ENCODE peak calls at places on chromosomes 11 and 22, in five cellular contexts. L is neural progenitor cell, N is spleen, Q is endodermal cell, J is cardiac muscle cell. X is an unnamed sample. For H3K4me1, the result is how much of the 10 kb centered on the place peaks cover.

GRCh38 chr11:38315151-38315550 is 1717.1 kb upstream of the RAG2 start:
- DNase-seq in L (no peak), N (no peak), Q (no peak), J (no peak), X (no peak)

GRCh38 chr11:44818110-44818509 is 91.3 kb downstream of the TSPAN18 start:
- DNase-seq in L (no peak), N (peak), Q (no peak), J (no peak), X (no peak)

GRCh38 chr11:119567667-119568582 is 145.0 kb upstream of the THY1 start:
- DNase-seq in L (no peak), N (no peak), Q (peak), J (peak), X (no peak)

GRCh38 chr22:30277547-30278344 is 11.1 kb upstream of the OSM start:
- DNase-seq in L (peak), N (no peak), Q (no peak), J (peak), X (no peak)

GRCh38 chr11:489610-490185 is 17.3 kb downstream of the RNH1 start:
- DNase-seq in L (no peak), N (no peak), Q (no peak), J (no peak), X (peak)

GRCh38 chr22:30453731-30454510 is 17.9 kb downstream of the SEC14L3 start:
- DNase-seq in L (peak), N (no peak), Q (peak), J (peak), X (peak)

GRCh38 chr22:36860017-36860416 is 789 bp upstream of the NCF4 start:
- DNase-seq in L (no peak), N (no peak), Q (no peak), J (no peak), X (no peak)

GRCh38 chr22:48957987-48958321 is 869.7 kb downstream of the BRD1 start:
- DNase-seq in L (no peak), N (peak), Q (no peak), J (no peak), X (no peak)

GRCh38 chr11:111936045-111936400 is 1.1 kb upstream of the DIXDC1 start:
- DNase-seq in L (no peak), N (no peak), Q (peak), J (no peak), X (no peak)

GRCh38 chr11:57391111-57391510 is 661 bp upstream of the PRG2 start:
- DNase-seq in L (no peak), N (no peak), Q (no peak), J (no peak), X (no peak)

GRCh38 chr11:3879216-3879966 is 23.9 kb downstream of the STIM1 start:
- DNase-seq in L (no peak), N (no peak), Q (no peak), J (no peak), X (no peak)
- H3K4me1 ChIP-seq in L (under half), N (under half), Q (under half), J (under half), X (under half)

DNA sequence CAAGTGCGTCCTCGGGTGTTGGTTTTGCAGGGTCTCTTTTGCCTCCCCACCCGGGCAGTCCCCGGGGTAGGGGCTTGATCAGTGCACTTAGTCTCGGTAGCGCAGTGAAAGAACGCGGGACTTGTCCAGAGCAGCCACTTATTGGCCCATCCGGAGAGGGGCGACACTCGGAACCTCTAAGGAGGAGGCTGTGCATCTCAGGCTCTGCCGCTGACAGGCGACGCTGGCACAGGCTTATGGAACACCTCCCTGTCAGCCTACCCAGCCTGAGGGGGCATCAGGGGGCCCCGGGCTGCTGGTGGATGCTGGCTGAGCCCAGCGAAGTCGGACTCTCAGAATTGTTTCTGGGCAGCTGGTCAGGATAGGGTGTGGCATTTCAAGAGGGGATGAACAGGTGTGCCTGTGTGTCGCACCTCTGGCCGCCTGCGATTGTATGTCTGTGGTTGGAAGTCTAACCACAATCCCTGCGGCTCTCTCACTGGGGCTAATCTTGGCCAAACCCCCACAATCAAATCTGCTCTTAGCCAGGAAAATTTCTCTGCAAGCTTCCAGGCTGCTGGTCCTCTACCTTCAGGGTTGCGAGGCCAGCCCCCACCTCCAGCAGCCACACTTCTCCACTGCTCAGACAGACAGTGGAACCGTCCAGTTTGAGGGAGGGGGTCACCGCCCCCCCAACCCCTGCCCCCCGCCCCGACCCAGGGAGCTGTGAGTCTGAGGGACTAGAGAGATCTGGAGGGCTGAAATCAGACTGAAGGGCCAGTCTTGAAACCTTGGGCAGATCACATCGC is 814 bp downstream of the ATG16L2 start:
- DNase-seq in L (peak), N (peak), Q (peak), J (peak), X (peak)
- H3K4me3 ChIP-seq in L (peak), N (peak), Q (peak), J (peak), X (peak)

GRCh38 chr22:20251491-20251890 is 16.6 kb downstream of the RTN4R start:
- DNase-seq in L (no peak), N (no peak), Q (no peak), J (no peak), X (no peak)
- H3K4me1 ChIP-seq in L (under half), N (under half), Q (under half), J (under half), X (under half)

GRCh38 chr11:73645570-73645969 is 811 bp upstream of the PLEKHB1 start:
- DNase-seq in L (peak), N (no peak), Q (no peak), J (peak), X (no peak)
- H3K4me3 ChIP-seq in L (peak), N (no peak), Q (peak), J (no peak), X (no peak)

DNA sequence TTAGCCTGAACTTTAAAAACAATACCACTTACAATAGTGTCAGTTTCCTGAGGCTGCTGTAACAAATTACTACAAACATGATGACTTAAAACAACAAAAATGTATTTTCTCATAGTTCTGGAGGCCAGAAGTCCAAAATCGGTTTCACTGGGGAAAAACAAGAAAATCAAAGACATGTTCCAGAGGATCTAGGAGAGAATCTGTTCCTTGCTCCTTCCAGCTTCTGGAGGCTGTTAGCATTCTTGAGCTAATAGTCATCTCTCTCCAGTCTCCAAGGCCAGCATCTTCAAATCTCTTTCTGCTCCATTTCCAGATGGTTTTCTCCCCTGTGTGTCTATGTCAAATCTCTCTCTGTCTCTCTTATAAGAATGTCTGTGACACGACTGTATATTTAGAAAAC is 67.6 kb upstream of the TEAD1 start:
- DNase-seq in L (no peak), N (no peak), Q (no peak), J (peak), X (no peak)
- H3K4me1 ChIP-seq in L (under half), N (under half), Q (under half), J (under half), X (under half)

GRCh38 chr11:69013009-69013951 is at the start of gene MRGPRF:
- DNase-seq in L (peak), N (peak), Q (peak), J (peak), X (peak)
- H3K4me3 ChIP-seq in L (peak), N (peak), Q (peak), J (peak), X (peak)

X was measured in upper lobe of left lung.